ENCODE peak calls at places on chromosomes 12 and 14, in five cellular contexts. One of them, this sample, is unnamed.

GRCh38 chr12:30796891-30797371 is 42.2 kb upstream of the CAPRIN2 start:
- DNase-seq in K562: no peak
- DNase-seq in GM12878: no peak
- DNase-seq in IMR-90: peak
- DNase-seq in A549: peak
- DNase-seq in this sample: peak

GRCh38 chr12:77496714-77497113 is 334.0 kb upstream of the NAV3 start:
- DNase-seq in GM12878: no peak
- DNase-seq in A549: no peak
- DNase-seq in IMR-90: no peak
- DNase-seq in K562: no peak
- DNase-seq in this sample: no peak

GRCh38 chr14:102590667-102591099 is 1.8 kb upstream of the RCOR1 start:
- DNase-seq in IMR-90: peak
- DNase-seq in GM12878: no peak
- DNase-seq in A549: peak
- DNase-seq in K562: peak
- DNase-seq in this sample: peak

GRCh38 chr12:130016986-130017385 is 113.2 kb upstream of the TMEM132D start:
- DNase-seq in GM12878: no peak
- DNase-seq in IMR-90: no peak
- DNase-seq in A549: no peak
- DNase-seq in K562: no peak
- DNase-seq in this sample: no peak

GRCh38 chr12:57591567-57592325 is 754 bp downstream of the PIP4K2C start:
- DNase-seq in A549: no peak
- DNase-seq in GM12878: no peak
- DNase-seq in IMR-90: peak
- DNase-seq in K562: peak
- DNase-seq in this sample: peak

GRCh38 chr14:27715561-27715960 is 1051.0 kb upstream of the FOXG1 start:
- DNase-seq in GM12878: no peak
- DNase-seq in K562: no peak
- DNase-seq in A549: no peak
- DNase-seq in IMR-90: no peak
- DNase-seq in this sample: no peak

GRCh38 chr12:102120886-102121285 is 903 bp downstream of the PARPBP start:
- DNase-seq in IMR-90: peak
- DNase-seq in A549: peak
- DNase-seq in K562: peak
- DNase-seq in GM12878: no peak
- DNase-seq in this sample: peak

GRCh38 chr12:109331546-109331945 is 16.2 kb upstream of the MYO1H start:
- DNase-seq in A549: no peak
- DNase-seq in GM12878: no peak
- DNase-seq in K562: no peak
- DNase-seq in IMR-90: no peak
- DNase-seq in this sample: peak

GRCh38 chr12:121713257-121714155 is 954 bp downstream of the TMEM120B start:
- DNase-seq in IMR-90: peak
- DNase-seq in GM12878: no peak
- DNase-seq in A549: no peak
- DNase-seq in K562: peak
- DNase-seq in this sample: no peak

GRCh38 chr12:108479364-108480070 is 35.6 kb upstream of the FICD start:
- DNase-seq in IMR-90: no peak
- DNase-seq in GM12878: no peak
- DNase-seq in K562: no peak
- DNase-seq in A549: no peak
- DNase-seq in this sample: no peak

GRCh38 chr12:118055865-118056773 is 4.9 kb downstream of the WSB2 start:
- DNase-seq in GM12878: no peak
- DNase-seq in A549: peak
- DNase-seq in K562: no peak
- DNase-seq in IMR-90: peak
- DNase-seq in this sample: no peak

GRCh38 chr12:103470664-103471063 is 25.1 kb downstream of the C12orf42 start:
- DNase-seq in A549: peak
- DNase-seq in K562: no peak
- DNase-seq in IMR-90: no peak
- DNase-seq in GM12878: no peak
- DNase-seq in this sample: no peak

GRCh38 chr14:75675265-75675960 is 14.4 kb downstream of the TTLL5 start:
- DNase-seq in GM12878: no peak
- DNase-seq in A549: no peak
- DNase-seq in IMR-90: no peak
- DNase-seq in K562: no peak
- DNase-seq in this sample: no peak

GRCh38 chr14:21343035-21343794 is 40.6 kb downstream of the SUPT16H start:
- DNase-seq in K562: no peak
- DNase-seq in IMR-90: no peak
- DNase-seq in A549: no peak
- DNase-seq in GM12878: no peak
- DNase-seq in this sample: no peak

GRCh38 chr12:31015215-31015614 is 58.4 kb upstream of the DDX11 start:
- DNase-seq in IMR-90: no peak
- DNase-seq in GM12878: no peak
- DNase-seq in A549: no peak
- DNase-seq in K562: no peak
- DNase-seq in this sample: no peak

GRCh38 chr14:60621386-60621785 is 27.9 kb downstream of the SIX1 start:
- DNase-seq in K562: no peak
- DNase-seq in IMR-90: no peak
- DNase-seq in A549: no peak
- DNase-seq in GM12878: no peak
- DNase-seq in this sample: no peak
- TF ChIP-seq RCOR1 in K562: no peak
- TF ChIP-seq RCOR1 in IMR-90: no peak
- TF ChIP-seq RCOR1 in A549: no peak
- TF ChIP-seq RCOR1 in GM12878: no peak
- TF ChIP-seq RCOR1 in this sample: no peak

GRCh38 chr14:99971929-99972747 is 93.1 kb upstream of the EVL start:
- DNase-seq in GM12878: no peak
- DNase-seq in K562: no peak
- DNase-seq in A549: no peak
- DNase-seq in IMR-90: peak
- DNase-seq in this sample: peak
- TF ChIP-seq RCOR1 in GM12878: no peak
- TF ChIP-seq RCOR1 in K562: no peak
- TF ChIP-seq RCOR1 in A549: no peak
- TF ChIP-seq RCOR1 in IMR-90: no peak
- TF ChIP-seq RCOR1 in this sample: no peak

GRCh38 chr12:98671459-98671858 is 26.4 kb downstream of the APAF1 start:
- DNase-seq in A549: no peak
- DNase-seq in GM12878: no peak
- DNase-seq in K562: peak
- DNase-seq in IMR-90: no peak
- DNase-seq in this sample: no peak
- TF ChIP-seq RCOR1 in A549: no peak
- TF ChIP-seq RCOR1 in GM12878: no peak
- TF ChIP-seq RCOR1 in K562: no peak
- TF ChIP-seq RCOR1 in IMR-90: no peak
- TF ChIP-seq RCOR1 in this sample: no peak

GRCh38 chr12:16603916-16604575 is 1.9 kb downstream of the LMO3 start:
- DNase-seq in GM12878: no peak
- DNase-seq in A549: no peak
- DNase-seq in IMR-90: no peak
- DNase-seq in K562: no peak
- DNase-seq in this sample: peak
- TF ChIP-seq RCOR1 in GM12878: no peak
- TF ChIP-seq RCOR1 in A549: no peak
- TF ChIP-seq RCOR1 in IMR-90: no peak
- TF ChIP-seq RCOR1 in K562: no peak
- TF ChIP-seq RCOR1 in this sample: peak

GRCh38 chr12:32698285-32698684 is 19.2 kb downstream of the DNM1L start:
- DNase-seq in K562: no peak
- DNase-seq in GM12878: no peak
- DNase-seq in IMR-90: no peak
- DNase-seq in A549: no peak
- DNase-seq in this sample: peak
- TF ChIP-seq RCOR1 in K562: no peak
- TF ChIP-seq RCOR1 in GM12878: no peak
- TF ChIP-seq RCOR1 in IMR-90: no peak
- TF ChIP-seq RCOR1 in A549: no peak
- TF ChIP-seq RCOR1 in this sample: no peak

GRCh38 chr14:62099091-62099490 is 336.9 kb downstream of the SNAPC1 start:
- DNase-seq in K562: no peak
- DNase-seq in GM12878: no peak
- DNase-seq in IMR-90: no peak
- DNase-seq in A549: no peak
- DNase-seq in this sample: no peak
- TF ChIP-seq RCOR1 in K562: no peak
- TF ChIP-seq RCOR1 in GM12878: no peak
- TF ChIP-seq RCOR1 in IMR-90: no peak
- TF ChIP-seq RCOR1 in A549: no peak
- TF ChIP-seq RCOR1 in this sample: no peak

GRCh38 chr12:2580821-2581220 is 213.9 kb upstream of the FKBP4 start:
- DNase-seq in K562: no peak
- DNase-seq in A549: no peak
- DNase-seq in GM12878: no peak
- DNase-seq in IMR-90: peak
- DNase-seq in this sample: no peak

GRCh38 chr12:2581293-2582045 is 213.3 kb upstream of the FKBP4 start:
- DNase-seq in IMR-90: no peak
- DNase-seq in K562: no peak
- DNase-seq in GM12878: no peak
- DNase-seq in A549: no peak
- DNase-seq in this sample: no peak

GRCh38 chr12:2586159-2587035 is 208.4 kb upstream of the FKBP4 start:
- DNase-seq in K562: no peak
- DNase-seq in A549: no peak
- DNase-seq in GM12878: no peak
- DNase-seq in IMR-90: peak
- DNase-seq in this sample: peak

GRCh38 chr12:2582631-2583616 is 211.8 kb upstream of the FKBP4 start:
- DNase-seq in IMR-90: peak
- DNase-seq in A549: peak
- DNase-seq in K562: peak
- DNase-seq in GM12878: no peak
- DNase-seq in this sample: peak

DNA sequence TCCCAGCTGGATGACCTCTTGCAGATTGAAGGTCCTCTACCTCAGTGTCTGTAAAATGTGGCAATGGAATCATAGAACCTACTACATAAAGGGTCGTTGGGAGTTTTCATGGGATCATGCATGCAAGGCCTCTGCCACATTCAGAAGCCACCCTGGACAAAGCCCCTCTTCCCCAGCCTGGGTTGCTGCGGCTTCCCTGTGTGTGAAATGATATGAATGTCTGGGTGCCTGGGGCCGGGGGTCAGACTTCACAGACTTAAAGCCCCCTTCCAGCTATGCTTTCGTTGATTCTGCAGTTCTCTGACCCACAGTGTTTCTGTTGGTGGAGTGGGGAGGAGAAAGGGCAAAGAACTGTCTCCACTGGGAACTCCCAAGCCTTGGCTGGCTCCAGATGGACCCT is 211.1 kb upstream of the FKBP4 start:
- DNase-seq in GM12878: no peak
- DNase-seq in IMR-90: no peak
- DNase-seq in A549: no peak
- DNase-seq in K562: no peak
- DNase-seq in this sample: no peak
- TF ChIP-seq RCOR1 in GM12878: no peak
- TF ChIP-seq RCOR1 in IMR-90: no peak
- TF ChIP-seq RCOR1 in A549: no peak
- TF ChIP-seq RCOR1 in K562: no peak
- TF ChIP-seq RCOR1 in this sample: no peak

GRCh38 chr12:114361545-114361944 is 44.4 kb downstream of the TBX5 start:
- DNase-seq in K562: no peak
- DNase-seq in A549: no peak
- DNase-seq in GM12878: no peak
- DNase-seq in IMR-90: no peak
- DNase-seq in this sample: no peak

GRCh38 chr12:114361992-114362391 is 44.0 kb downstream of the TBX5 start:
- DNase-seq in GM12878: no peak
- DNase-seq in IMR-90: no peak
- DNase-seq in K562: no peak
- DNase-seq in A549: no peak
- DNase-seq in this sample: no peak

GRCh38 chr12:114355389-114356088 is 50.4 kb downstream of the TBX5 start:
- DNase-seq in A549: peak
- DNase-seq in IMR-90: no peak
- DNase-seq in GM12878: no peak
- DNase-seq in K562: no peak
- DNase-seq in this sample: peak

GRCh38 chr12:114360485-114360884 is 45.5 kb downstream of the TBX5 start:
- DNase-seq in GM12878: no peak
- DNase-seq in A549: no peak
- DNase-seq in K562: no peak
- DNase-seq in IMR-90: no peak
- DNase-seq in this sample: no peak
- TF ChIP-seq RCOR1 in GM12878: no peak
- TF ChIP-seq RCOR1 in A549: no peak
- TF ChIP-seq RCOR1 in K562: no peak
- TF ChIP-seq RCOR1 in IMR-90: no peak
- TF ChIP-seq RCOR1 in this sample: no peak

This sample was measured in SK-N-SH.